ENCODE peak calls at places on chromosome 21, in eight cellular contexts. One of them, this sample, is unnamed.

GRCh38 chr21:36155603-36156338 is 853 bp upstream of the DOP1B start:
- DNase-seq in stimulated activated CD4-positive, alpha-beta T cell treated with anti-CD3 and anti-CD28 coated beads, Interleukin-12 subunit alpha, Interleukin-12 subunit beta, amount 100 ng/mL, for 4 hours: no peak
- DNase-seq in GM23338: peak; percentile 49
- DNase-seq in AG09319: no peak
- DNase-seq in Right ventricle myocardium superior: no peak
- DNase-seq in thoracic aorta: no peak
- DNase-seq in endothelial cell: no peak
- DNase-seq in tibial artery: no peak
- DNase-seq in this sample: peak; percentile 53

GRCh38 chr21:36626791-36627190 is 72.1 kb upstream of the SIM2 start:
- DNase-seq in stimulated activated CD4-positive, alpha-beta T cell treated with anti-CD3 and anti-CD28 coated beads, Interleukin-12 subunit alpha, Interleukin-12 subunit beta, amount 100 ng/mL, for 4 hours: no peak
- DNase-seq in GM23338: no peak
- DNase-seq in AG09319: no peak
- DNase-seq in Right ventricle myocardium superior: no peak
- DNase-seq in thoracic aorta: no peak
- DNase-seq in endothelial cell: no peak
- DNase-seq in tibial artery: no peak
- DNase-seq in this sample: no peak

GRCh38 chr21:29697555-29698193 is 242.1 kb downstream of the GRIK1 start:
- DNase-seq in stimulated activated CD4-positive, alpha-beta T cell treated with anti-CD3 and anti-CD28 coated beads, Interleukin-12 subunit alpha, Interleukin-12 subunit beta, amount 100 ng/mL, for 4 hours: no peak
- DNase-seq in GM23338: no peak
- DNase-seq in AG09319: no peak
- DNase-seq in Right ventricle myocardium superior: no peak
- DNase-seq in thoracic aorta: no peak
- DNase-seq in endothelial cell: no peak
- DNase-seq in tibial artery: no peak
- DNase-seq in this sample: no peak

GRCh38 chr21:42525676-42526378 is 12.2 kb downstream of the SLC37A1 start:
- DNase-seq in stimulated activated CD4-positive, alpha-beta T cell treated with anti-CD3 and anti-CD28 coated beads, Interleukin-12 subunit alpha, Interleukin-12 subunit beta, amount 100 ng/mL, for 4 hours: no peak
- DNase-seq in GM23338: no peak
- DNase-seq in AG09319: no peak
- DNase-seq in Right ventricle myocardium superior: no peak
- DNase-seq in thoracic aorta: no peak
- DNase-seq in endothelial cell: no peak
- DNase-seq in tibial artery: no peak
- DNase-seq in this sample: peak; percentile 49

GRCh38 chr21:16530656-16531055 is 800.9 kb downstream of the USP25 start:
- DNase-seq in stimulated activated CD4-positive, alpha-beta T cell treated with anti-CD3 and anti-CD28 coated beads, Interleukin-12 subunit alpha, Interleukin-12 subunit beta, amount 100 ng/mL, for 4 hours: no peak
- DNase-seq in GM23338: no peak
- DNase-seq in AG09319: no peak
- DNase-seq in Right ventricle myocardium superior: no peak
- DNase-seq in thoracic aorta: no peak
- DNase-seq in endothelial cell: no peak
- DNase-seq in tibial artery: no peak
- DNase-seq in this sample: no peak

GRCh38 chr21:35868005-35868868 is 192.1 kb downstream of the SETD4 start:
- DNase-seq in stimulated activated CD4-positive, alpha-beta T cell treated with anti-CD3 and anti-CD28 coated beads, Interleukin-12 subunit alpha, Interleukin-12 subunit beta, amount 100 ng/mL, for 4 hours: no peak
- DNase-seq in GM23338: no peak
- DNase-seq in AG09319: no peak
- DNase-seq in Right ventricle myocardium superior: no peak
- DNase-seq in thoracic aorta: no peak
- DNase-seq in endothelial cell: no peak
- DNase-seq in tibial artery: no peak
- DNase-seq in this sample: no peak

GRCh38 chr21:20306836-20307235 is 691.4 kb upstream of the NCAM2 start:
- DNase-seq in stimulated activated CD4-positive, alpha-beta T cell treated with anti-CD3 and anti-CD28 coated beads, Interleukin-12 subunit alpha, Interleukin-12 subunit beta, amount 100 ng/mL, for 4 hours: no peak
- DNase-seq in GM23338: no peak
- DNase-seq in AG09319: no peak
- DNase-seq in Right ventricle myocardium superior: no peak
- DNase-seq in thoracic aorta: no peak
- DNase-seq in endothelial cell: no peak
- DNase-seq in tibial artery: no peak
- DNase-seq in this sample: no peak

GRCh38 chr21:26674324-26674723 is 101.2 kb upstream of the CYYR1 start:
- DNase-seq in stimulated activated CD4-positive, alpha-beta T cell treated with anti-CD3 and anti-CD28 coated beads, Interleukin-12 subunit alpha, Interleukin-12 subunit beta, amount 100 ng/mL, for 4 hours: no peak
- DNase-seq in GM23338: peak; percentile 11
- DNase-seq in AG09319: no peak
- DNase-seq in Right ventricle myocardium superior: no peak
- DNase-seq in thoracic aorta: no peak
- DNase-seq in endothelial cell: no peak
- DNase-seq in tibial artery: no peak
- DNase-seq in this sample: no peak

GRCh38 chr21:27026501-27026900 is 59.6 kb upstream of the ADAMTS5 start:
- DNase-seq in stimulated activated CD4-positive, alpha-beta T cell treated with anti-CD3 and anti-CD28 coated beads, Interleukin-12 subunit alpha, Interleukin-12 subunit beta, amount 100 ng/mL, for 4 hours: no peak
- DNase-seq in GM23338: peak; percentile 62
- DNase-seq in AG09319: no peak
- DNase-seq in Right ventricle myocardium superior: no peak
- DNase-seq in thoracic aorta: no peak
- DNase-seq in endothelial cell: no peak
- DNase-seq in tibial artery: no peak
- DNase-seq in this sample: no peak

GRCh38 chr21:25176637-25177412 is 430.5 kb downstream of the MRPL39 start:
- DNase-seq in stimulated activated CD4-positive, alpha-beta T cell treated with anti-CD3 and anti-CD28 coated beads, Interleukin-12 subunit alpha, Interleukin-12 subunit beta, amount 100 ng/mL, for 4 hours: no peak
- DNase-seq in GM23338: no peak
- DNase-seq in AG09319: no peak
- DNase-seq in Right ventricle myocardium superior: no peak
- DNase-seq in thoracic aorta: no peak
- DNase-seq in endothelial cell: no peak
- DNase-seq in tibial artery: no peak
- DNase-seq in this sample: no peak

GRCh38 chr21:38121888-38122705 is 134.7 kb upstream of the KCNJ15 start:
- DNase-seq in stimulated activated CD4-positive, alpha-beta T cell treated with anti-CD3 and anti-CD28 coated beads, Interleukin-12 subunit alpha, Interleukin-12 subunit beta, amount 100 ng/mL, for 4 hours: no peak
- DNase-seq in GM23338: no peak
- DNase-seq in AG09319: no peak
- DNase-seq in Right ventricle myocardium superior: no peak
- DNase-seq in thoracic aorta: no peak
- DNase-seq in endothelial cell: no peak
- DNase-seq in tibial artery: no peak
- DNase-seq in this sample: no peak

GRCh38 chr21:28513450-28513849 is 479.2 kb downstream of the LTN1 start:
- DNase-seq in stimulated activated CD4-positive, alpha-beta T cell treated with anti-CD3 and anti-CD28 coated beads, Interleukin-12 subunit alpha, Interleukin-12 subunit beta, amount 100 ng/mL, for 4 hours: no peak
- DNase-seq in GM23338: no peak
- DNase-seq in AG09319: no peak
- DNase-seq in Right ventricle myocardium superior: no peak
- DNase-seq in thoracic aorta: no peak
- DNase-seq in endothelial cell: no peak
- DNase-seq in tibial artery: no peak
- DNase-seq in this sample: no peak

GRCh38 chr21:42306366-42307035 is 8.7 kb downstream of the TFF3 start:
- DNase-seq in stimulated activated CD4-positive, alpha-beta T cell treated with anti-CD3 and anti-CD28 coated beads, Interleukin-12 subunit alpha, Interleukin-12 subunit beta, amount 100 ng/mL, for 4 hours: no peak
- DNase-seq in GM23338: no peak
- DNase-seq in AG09319: no peak
- DNase-seq in Right ventricle myocardium superior: no peak
- DNase-seq in thoracic aorta: no peak
- DNase-seq in endothelial cell: no peak
- DNase-seq in tibial artery: no peak
- DNase-seq in this sample: no peak

GRCh38 chr21:45995686-45996179 is 14.2 kb downstream of the COL6A1 start:
- DNase-seq in stimulated activated CD4-positive, alpha-beta T cell treated with anti-CD3 and anti-CD28 coated beads, Interleukin-12 subunit alpha, Interleukin-12 subunit beta, amount 100 ng/mL, for 4 hours: no peak
- DNase-seq in GM23338: no peak
- DNase-seq in AG09319: no peak
- DNase-seq in Right ventricle myocardium superior: peak; percentile 32
- DNase-seq in thoracic aorta: peak; percentile 1
- DNase-seq in endothelial cell: peak; percentile 2
- DNase-seq in tibial artery: no peak
- DNase-seq in this sample: no peak

GRCh38 chr21:41562101-41563000 is 54.4 kb upstream of the TMPRSS2 start:
- DNase-seq in stimulated activated CD4-positive, alpha-beta T cell treated with anti-CD3 and anti-CD28 coated beads, Interleukin-12 subunit alpha, Interleukin-12 subunit beta, amount 100 ng/mL, for 4 hours: no peak
- DNase-seq in GM23338: no peak
- DNase-seq in AG09319: no peak
- DNase-seq in Right ventricle myocardium superior: no peak
- DNase-seq in thoracic aorta: no peak
- DNase-seq in endothelial cell: no peak
- DNase-seq in tibial artery: no peak
- DNase-seq in this sample: no peak

GRCh38 chr21:38258803-38259485 is 2.2 kb downstream of the KCNJ15 start:
- DNase-seq in stimulated activated CD4-positive, alpha-beta T cell treated with anti-CD3 and anti-CD28 coated beads, Interleukin-12 subunit alpha, Interleukin-12 subunit beta, amount 100 ng/mL, for 4 hours: no peak
- DNase-seq in GM23338: no peak
- DNase-seq in AG09319: peak; percentile 25
- DNase-seq in Right ventricle myocardium superior: no peak
- DNase-seq in thoracic aorta: no peak
- DNase-seq in endothelial cell: no peak
- DNase-seq in tibial artery: no peak
- DNase-seq in this sample: no peak

GRCh38 chr21:38930838-38931237 is 125.1 kb downstream of the ETS2 start:
- DNase-seq in stimulated activated CD4-positive, alpha-beta T cell treated with anti-CD3 and anti-CD28 coated beads, Interleukin-12 subunit alpha, Interleukin-12 subunit beta, amount 100 ng/mL, for 4 hours: no peak
- DNase-seq in GM23338: no peak
- DNase-seq in AG09319: no peak
- DNase-seq in Right ventricle myocardium superior: no peak
- DNase-seq in thoracic aorta: no peak
- DNase-seq in endothelial cell: no peak
- DNase-seq in tibial artery: peak; percentile 56
- DNase-seq in this sample: no peak

GRCh38 chr21:36156815-36157670 is at the start of gene DOP1B:
- DNase-seq in stimulated activated CD4-positive, alpha-beta T cell treated with anti-CD3 and anti-CD28 coated beads, Interleukin-12 subunit alpha, Interleukin-12 subunit beta, amount 100 ng/mL, for 4 hours: peak; percentile 39
- DNase-seq in GM23338: peak; percentile 67
- DNase-seq in AG09319: no peak
- DNase-seq in Right ventricle myocardium superior: no peak
- DNase-seq in thoracic aorta: no peak
- DNase-seq in endothelial cell: no peak
- DNase-seq in tibial artery: no peak
- DNase-seq in this sample: no peak

This sample was measured in DMS153.